ENCODE peak calls at places on chromosomes 6 and 20, in seven cellular contexts. P is gastrocnemius medialis, O is heart left ventricle, V is adrenal gland, X is breast epithelium, H is endothelial cell of umbilical vein, E is tibial nerve. J is an unnamed sample. For H3K27me3, the result is how much of the 10 kb centered on the place peaks cover.

GRCh38 chr6:112636650-112637260 is 289.6 kb downstream of the RFPL4B start:
- DNase-seq in P (no peak), O (no peak), H (no peak), X (no peak), V (no peak), E (no peak), J (no peak)

GRCh38 chr20:33702861-33703260 is 16.7 kb upstream of the E2F1 start:
- DNase-seq in E (no peak), X (no peak), P (no peak), H (no peak), V (no peak), O (peak), J (peak)

GRCh38 chr6:162615016-162615717 is 112.4 kb downstream of the PRKN start:
- DNase-seq in P (no peak), X (no peak), H (no peak), O (peak), E (no peak), V (peak), J (no peak)

GRCh38 chr20:478949-479429 is 16.7 kb upstream of the TBC1D20 start:
- DNase-seq in X (no peak), H (peak), V (no peak), E (no peak), O (no peak), P (no peak), J (no peak)

GRCh38 chr6:45255434-45255833 is 72.7 kb upstream of the RUNX2 start:
- DNase-seq in P (no peak), X (no peak), E (no peak), V (no peak), H (no peak), O (no peak), J (no peak)

GRCh38 chr6:128487746-128488145 is 32.7 kb downstream of the PTPRK start:
- DNase-seq in X (no peak), H (no peak), P (no peak), V (no peak), E (no peak), O (no peak), J (no peak)

GRCh38 chr6:52233975-52234823 is 10.1 kb downstream of the IL17F start:
- DNase-seq in O (no peak), P (no peak), V (peak), H (peak), E (no peak), X (no peak), J (peak)

GRCh38 chr6:147802400-147802799 is 293.9 kb downstream of the SAMD5 start:
- DNase-seq in V (no peak), P (no peak), O (no peak), X (no peak), H (no peak), E (no peak), J (no peak)

GRCh38 chr6:42984924-42985475 is 630 bp downstream of the PPP2R5D start:
- DNase-seq in O (no peak), V (no peak), H (peak), E (no peak), P (no peak), X (no peak), J (peak)

GRCh38 chr6:109139109-109139508 is 43.8 kb downstream of the CEP57L1 start:
- DNase-seq in X (no peak), O (no peak), P (no peak), H (no peak), E (no peak), V (no peak), J (no peak)

GRCh38 chr6:127435717-127436220 is 23.4 kb downstream of the KIAA0408 start:
- DNase-seq in V (no peak), X (no peak), H (no peak), E (no peak), O (no peak), P (no peak), J (no peak)

GRCh38 chr6:148251286-148251685 is 91.4 kb upstream of the SASH1 start:
- DNase-seq in P (no peak), E (no peak), X (no peak), V (no peak), O (no peak), H (peak), J (no peak)

GRCh38 chr6:54390362-54390761 is 82.1 kb downstream of the TINAG start:
- DNase-seq in O (no peak), E (no peak), X (no peak), P (no peak), V (no peak), H (peak), J (no peak)

GRCh38 chr6:35474978-35475570 is 6.9 kb downstream of the RPL10A start:
- DNase-seq in E (no peak), V (no peak), O (peak), X (no peak), P (no peak), H (no peak), J (no peak)

GRCh38 chr20:43830883-43831282 is 83.8 kb upstream of the TOX2 start:
- DNase-seq in X (no peak), V (no peak), O (no peak), E (no peak), H (no peak), P (no peak), J (no peak)

GRCh38 chr20:40787922-40788321 is 98.9 kb upstream of the MAFB start:
- DNase-seq in O (no peak), X (no peak), E (no peak), P (no peak), V (no peak), H (no peak), J (no peak)

GRCh38 chr6:122730775-122731386 is 48.6 kb upstream of the FABP7 start:
- DNase-seq in E (no peak), V (no peak), H (peak), X (no peak), O (no peak), P (no peak), J (no peak)

GRCh38 chr6:12637960-12638641 is 78.5 kb upstream of the PHACTR1 start:
- DNase-seq in X (peak), V (peak), E (no peak), H (peak), P (no peak), O (no peak), J (peak)

GRCh38 chr20:5039255-5039657 is 37.9 kb upstream of the SLC23A2 start:
- DNase-seq in E (no peak), P (no peak), X (no peak), O (no peak), H (no peak), V (no peak), J (no peak)

GRCh38 chr20:24672886-24673677 is 203.7 kb downstream of the SYNDIG1 start:
- DNase-seq in E (no peak), P (no peak), H (no peak), V (no peak), O (no peak), X (peak), J (no peak)

GRCh38 chr6:24583463-24584389 is 62.3 kb downstream of the KIAA0319 start:
- DNase-seq in E (peak), O (peak), H (peak), V (peak), P (peak), X (peak), J (peak)

GRCh38 chr20:49394757-49395156 is 87.7 kb downstream of the KCNB1 start:
- DNase-seq in H (no peak), E (no peak), V (no peak), O (no peak), P (no peak), X (no peak), J (no peak)

GRCh38 chr20:49393803-49394202 is 88.7 kb downstream of the KCNB1 start:
- DNase-seq in V (no peak), H (no peak), O (no peak), E (no peak), P (no peak), X (no peak), J (no peak)

GRCh38 chr20:49394264-49394663 is 88.2 kb downstream of the KCNB1 start:
- DNase-seq in X (no peak), E (no peak), H (no peak), V (no peak), P (peak), O (no peak), J (no peak)

GRCh38 chr20:49391404-49392245 is 90.8 kb downstream of the KCNB1 start:
- DNase-seq in V (no peak), O (no peak), H (no peak), P (no peak), E (no peak), X (no peak), J (no peak)

GRCh38 chr20:49392745-49393144 is 89.7 kb downstream of the KCNB1 start:
- DNase-seq in P (no peak), V (no peak), H (no peak), X (no peak), O (no peak), E (no peak), J (no peak)
- H3K27me3 ChIP-seq in P (under half), V (under half), H (under half), X (under half), O (under half), E (under half), J (under half)

DNA sequence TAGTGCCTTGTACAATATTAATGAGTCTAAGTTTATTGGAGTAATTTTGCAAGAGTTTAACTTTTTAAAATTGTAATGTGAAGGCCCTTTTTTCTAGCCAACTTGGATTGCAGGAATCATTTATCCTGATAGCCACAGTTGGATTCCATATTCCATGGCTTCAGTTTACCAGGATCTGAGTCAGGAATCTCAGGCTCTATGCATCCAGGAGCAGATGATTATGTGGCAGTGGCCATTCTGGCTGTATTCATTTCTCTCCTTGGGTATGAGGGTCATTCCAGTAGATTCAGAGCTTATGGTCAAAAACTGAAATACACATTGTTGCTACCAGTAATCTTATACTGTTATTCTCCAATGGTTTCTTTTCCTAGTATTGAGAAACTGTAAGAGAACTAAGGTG is 2.9 kb downstream of the AIG1 start:
- DNase-seq in P (no peak), O (no peak), H (no peak), V (no peak), X (no peak), E (no peak), J (no peak)
- TF ChIP-seq POLR2A in P (no peak), O (no peak), H (no peak), V (no peak), X (no peak), E (no peak), J (no peak)

GRCh38 chr20:38414769-38415450 is 20.2 kb downstream of the SNHG17 start:
- DNase-seq in X (no peak), P (no peak), E (no peak), H (no peak), O (no peak), V (peak), J (no peak)
- H3K27ac ChIP-seq in X (no peak), P (no peak), E (no peak), H (no peak), O (no peak), V (no peak), J (no peak)

DNA sequence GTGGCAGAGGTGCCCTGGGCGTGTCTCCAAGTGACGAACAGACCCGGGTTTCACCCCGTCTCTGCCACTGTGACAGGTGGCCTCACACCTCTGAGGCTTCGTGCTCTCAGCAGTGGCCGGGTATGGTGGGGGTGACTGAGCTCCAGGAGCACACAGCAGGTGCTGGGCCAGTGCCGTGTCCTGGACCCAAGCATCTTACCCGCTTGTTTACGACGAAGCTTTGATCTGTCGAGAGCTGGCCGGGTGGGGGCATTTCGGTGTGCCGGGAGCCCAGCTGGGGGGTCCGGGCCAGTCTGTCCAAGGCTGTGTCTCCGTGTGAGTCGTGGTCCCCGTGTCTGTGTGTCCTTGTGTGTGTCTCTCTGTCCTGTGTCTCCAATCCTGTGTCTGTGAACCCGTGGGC is 7.1 kb upstream of the LKAAEAR1 start:
- DNase-seq in P (no peak), X (no peak), E (no peak), H (no peak), V (no peak), O (no peak), J (no peak)
- H3K27me3 ChIP-seq in P (under half), X (under half), E (under half), H (under half), V (under half), O (under half), J (under half)

DNA sequence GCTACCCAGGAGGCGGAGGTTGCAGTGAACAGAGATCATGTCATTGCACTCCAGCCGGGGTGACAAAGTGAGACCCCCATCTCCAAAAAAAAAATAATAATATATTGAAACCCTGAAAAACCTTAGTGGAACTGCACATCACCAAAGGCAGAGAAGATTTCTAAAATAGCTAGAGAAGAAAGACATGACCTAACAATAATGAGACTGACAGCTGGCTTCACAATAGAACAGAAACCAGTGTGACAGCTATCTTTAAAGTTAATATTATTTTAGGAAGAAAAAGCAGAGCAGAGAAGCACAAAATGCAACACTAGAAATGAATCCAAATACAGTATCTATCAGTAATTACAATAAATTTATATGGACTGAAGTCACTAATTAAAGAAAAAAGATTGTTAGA is 67.1 kb upstream of the FLRT3 start:
- DNase-seq in P (no peak), O (no peak), E (no peak), V (no peak), H (no peak), X (no peak), J (no peak)
- TF ChIP-seq POLR2A in P (no peak), O (no peak), E (no peak), V (no peak), H (no peak), X (no peak), J (no peak)

GRCh38 chr6:131257104-131257503 is 121.8 kb downstream of the AKAP7 start:
- DNase-seq in V (no peak), H (no peak), O (no peak), X (no peak), P (no peak), E (no peak), J (no peak)

GRCh38 chr6:131258010-131258652 is 122.9 kb downstream of the AKAP7 start:
- DNase-seq in P (no peak), E (no peak), V (no peak), X (no peak), O (no peak), H (no peak), J (no peak)

GRCh38 chr6:131258816-131259476 is 123.7 kb downstream of the AKAP7 start:
- DNase-seq in P (no peak), V (peak), E (no peak), X (no peak), H (no peak), O (no peak), J (peak)

GRCh38 chr6:131255911-131256310 is 120.6 kb downstream of the AKAP7 start:
- DNase-seq in H (no peak), E (no peak), X (no peak), O (no peak), P (no peak), V (no peak), J (no peak)

GRCh38 chr6:131255434-131255833 is 120.2 kb downstream of the AKAP7 start:
- DNase-seq in E (no peak), V (no peak), P (no peak), O (no peak), H (no peak), X (no peak), J (no peak)
- H3K27ac ChIP-seq in E (no peak), V (no peak), P (no peak), O (no peak), H (no peak), X (no peak), J (no peak)

DNA sequence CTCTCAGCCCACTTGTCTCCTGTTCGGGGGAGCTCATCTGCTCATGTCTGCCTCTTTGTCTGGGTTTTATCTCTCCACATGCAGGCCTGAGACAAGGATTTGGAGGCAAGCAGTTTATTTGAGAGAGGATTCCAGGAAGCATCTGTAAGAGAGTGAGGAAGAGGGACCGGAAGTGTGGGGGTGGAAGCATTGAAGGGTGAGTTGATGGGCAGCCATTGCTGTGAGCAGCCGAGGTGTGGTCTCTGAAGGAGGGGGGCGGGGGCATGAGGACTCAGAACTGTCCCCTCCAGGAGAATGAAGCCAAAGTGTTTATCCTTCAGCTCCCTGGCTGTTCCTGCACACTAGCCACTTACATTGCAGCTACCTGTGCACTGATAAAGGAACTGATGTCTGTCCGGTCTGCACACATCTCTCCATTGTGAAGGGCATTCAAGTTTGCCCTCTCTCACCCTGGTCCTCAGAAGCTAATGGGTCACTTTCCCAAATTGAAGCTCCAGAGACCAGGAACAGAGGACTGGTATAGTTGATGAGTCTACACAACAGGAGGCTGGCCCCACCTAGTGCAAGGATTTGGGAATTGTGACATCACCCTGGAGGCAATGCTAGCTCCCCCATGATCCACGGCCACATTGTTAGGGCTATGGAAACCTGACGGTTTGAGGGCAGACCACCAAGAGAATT is 100.5 kb upstream of the FOXA2 start:
- DNase-seq in V (no peak), H (peak), X (no peak), P (no peak), E (no peak), O (no peak), J (no peak)
- H3K27me3 ChIP-seq in V (under half), H (under half), X (under half), P (under half), E (under half), O (under half), J (under half)